ENCODE peak calls at places on chromosomes 13 and 19, in nine cellular contexts. R, V, P, I, X, M, O, N and J are unnamed samples.

GRCh38 chr13:35594096-35594495 is 117.6 kb upstream of the MAB21L1 start:
- DNase-seq in X (no peak), R (no peak), N (no peak), V (no peak), P (no peak), M (no peak), O (no peak), I (no peak), J (no peak)

GRCh38 chr19:50932018-50932689 is 20.7 kb downstream of the KLK5 start:
- DNase-seq in I (peak; percentile 93), R (no peak), M (no peak), V (no peak), O (no peak), X (no peak), N (peak; percentile 99), P (no peak), J (no peak)

GRCh38 chr19:53980553-53981407 is 10.7 kb upstream of the CACNG6 start:
- DNase-seq in P (no peak), V (peak; percentile 4), N (peak; percentile 39), R (peak; percentile 40), X (peak; percentile 12), O (no peak), I (peak; percentile 86), M (peak; percentile 98), J (no peak)

GRCh38 chr13:69595181-69595580 is 512.4 kb upstream of the ATXN8OS start:
- DNase-seq in R (no peak), I (no peak), V (no peak), O (no peak), P (no peak), X (no peak), N (no peak), M (no peak), J (no peak)

GRCh38 chr13:74575729-74576125 is 441.5 kb upstream of the KLF12 start:
- DNase-seq in R (peak; percentile 74), O (peak; percentile 32), X (peak; percentile 38), I (no peak), V (peak; percentile 68), P (peak; percentile 9), M (peak; percentile 86), N (peak; percentile 5), J (no peak)

GRCh38 chr19:43782311-43782660 is 1.5 kb upstream of the KCNN4 start:
- DNase-seq in N (no peak), O (no peak), M (no peak), I (no peak), P (no peak), R (no peak), X (no peak), V (no peak), J (no peak)

GRCh38 chr13:91868351-91868750 is 469.9 kb downstream of the GPC5 start:
- DNase-seq in O (no peak), P (no peak), I (no peak), M (no peak), X (no peak), N (no peak), R (no peak), V (no peak), J (no peak)

GRCh38 chr13:94332360-94333040 is 147.0 kb downstream of the DCT start:
- DNase-seq in P (no peak), I (no peak), V (peak; percentile 77), X (no peak), R (no peak), O (no peak), M (no peak), N (no peak), J (no peak)

GRCh38 chr13:109868583-109869311 is 82.4 kb upstream of the IRS2 start:
- DNase-seq in P (no peak), M (no peak), O (no peak), N (no peak), R (no peak), X (peak; percentile 55), V (peak; percentile 14), I (no peak), J (no peak)

GRCh38 chr13:45796421-45796960 is 55.1 kb downstream of the SIAH3 start:
- DNase-seq in M (no peak), P (no peak), N (no peak), O (no peak), I (no peak), R (no peak), V (no peak), X (no peak), J (no peak)
- TF ChIP-seq CTCF in M (no peak), P (no peak), N (no peak), O (no peak), I (no peak), R (no peak), V (no peak), X (no peak), J (no peak)

GRCh38 chr13:33228645-33229445 is 56.7 kb downstream of the STARD13 start:
- DNase-seq in P (peak; percentile 68), O (no peak), R (no peak), X (peak; percentile 88), V (peak; percentile 70), N (no peak), I (peak; percentile 26), M (peak; percentile 73), J (no peak)

GRCh38 chr13:33219926-33220325 is 65.6 kb downstream of the STARD13 start:
- DNase-seq in I (no peak), V (no peak), X (peak; percentile 64), M (no peak), P (no peak), R (no peak), N (no peak), O (no peak), J (no peak)

GRCh38 chr13:33227927-33228644 is 57.5 kb downstream of the STARD13 start:
- DNase-seq in N (no peak), X (no peak), I (no peak), M (no peak), O (no peak), R (no peak), P (no peak), V (no peak), J (no peak)

GRCh38 chr13:33224686-33225085 is 60.9 kb downstream of the STARD13 start:
- DNase-seq in X (peak; percentile 64), I (no peak), N (no peak), R (no peak), V (peak; percentile 57), O (no peak), M (no peak), P (no peak), J (no peak)

GRCh38 chr13:33224191-33224590 is 61.4 kb downstream of the STARD13 start:
- DNase-seq in R (no peak), I (no peak), O (no peak), P (no peak), X (no peak), N (no peak), V (no peak), M (no peak), J (no peak)
- H3K4me3 ChIP-seq in R (no peak overlapping the region), I (no peak overlapping the region), O (no peak overlapping the region), P (no peak overlapping the region), X (no peak overlapping the region), N (no peak overlapping the region), V (no peak overlapping the region), M (no peak overlapping the region), J (no peak overlapping the region)

GRCh38 chr13:98396071-98396710 is 180.7 kb downstream of the STK24 start:
- DNase-seq in P (no peak), X (peak; percentile 39), M (no peak), O (no peak), V (no peak), I (no peak), R (no peak), N (no peak), J (no peak)

GRCh38 chr13:98394820-98395510 is 181.9 kb downstream of the STK24 start:
- DNase-seq in M (no peak), X (no peak), O (no peak), P (no peak), I (no peak), N (no peak), V (no peak), R (no peak), J (no peak)

GRCh38 chr13:98399756-98400155 is 177.2 kb downstream of the STK24 start:
- DNase-seq in I (no peak), N (no peak), P (no peak), O (no peak), M (no peak), R (no peak), V (no peak), X (no peak), J (no peak)

GRCh38 chr13:98397861-98398260 is 179.0 kb downstream of the STK24 start:
- DNase-seq in O (no peak), R (no peak), I (no peak), N (no peak), X (no peak), P (no peak), V (no peak), M (no peak), J (no peak)

GRCh38 chr13:98397221-98397620 is 179.7 kb downstream of the STK24 start:
- DNase-seq in I (no peak), X (peak; percentile 12), M (no peak), R (no peak), V (peak; percentile 66), N (no peak), P (no peak), O (no peak), J (no peak)
- TF ChIP-seq CTCF in I (no peak), X (peak; percentile 24), M (peak; percentile 14), R (no peak), V (peak; percentile 72), N (peak; percentile 32), P (no peak), O (no peak), J (no peak)

GRCh38 chr13:33789067-33789606 is 28.8 kb upstream of the RFC3 start:
- DNase-seq in P (no peak), N (no peak), M (no peak), X (no peak), V (no peak), R (no peak), O (no peak), I (no peak), J (no peak)

GRCh38 chr13:33785384-33785783 is 32.6 kb upstream of the RFC3 start:
- DNase-seq in N (no peak), X (no peak), I (no peak), M (no peak), V (no peak), O (no peak), R (no peak), P (no peak), J (no peak)

GRCh38 chr13:33789757-33790156 is 28.2 kb upstream of the RFC3 start:
- DNase-seq in N (no peak), V (no peak), P (no peak), X (no peak), M (no peak), O (no peak), I (no peak), R (no peak), J (no peak)

GRCh38 chr13:33784738-33785137 is 33.2 kb upstream of the RFC3 start:
- DNase-seq in N (no peak), O (no peak), I (no peak), P (no peak), M (no peak), X (no peak), V (no peak), R (no peak), J (no peak)

DNA sequence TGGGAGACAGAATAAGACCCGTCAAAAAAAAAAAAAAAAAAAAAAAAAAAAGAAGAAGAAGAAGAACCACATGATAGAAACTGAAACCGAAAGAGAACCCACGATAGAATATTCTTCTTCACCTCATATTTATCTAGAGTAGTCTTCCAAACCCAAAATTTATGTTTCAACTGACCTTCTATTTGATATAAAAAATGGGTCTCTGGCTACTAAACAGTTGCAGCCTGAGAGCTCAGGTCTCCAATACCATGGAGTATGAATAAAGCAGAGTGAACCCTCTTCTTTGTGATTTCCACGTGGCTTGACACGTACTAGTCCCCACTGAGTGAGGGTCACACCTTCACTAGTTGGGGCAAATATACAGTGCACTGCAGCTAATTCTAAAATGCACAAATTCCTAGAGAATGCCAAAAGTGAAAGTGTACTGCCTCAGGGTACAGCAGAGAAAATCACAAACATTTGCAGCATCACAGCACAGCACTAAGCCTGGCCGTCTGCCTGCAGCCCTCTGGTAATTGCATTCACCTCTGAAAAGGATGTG is 30.8 kb upstream of the RFC3 start:
- DNase-seq in O (no peak), X (peak; percentile 7), R (no peak), M (no peak), N (peak; percentile 7), V (no peak), P (peak; percentile 30), I (no peak), J (no peak)
- H3K4me3 ChIP-seq in O (peak overlapping the region; percentile 64), X (peak overlapping the region; percentile 48), R (peak overlapping the region; percentile 1), M (no peak overlapping the region), N (peak overlapping the region; percentile 7), V (peak overlapping the region; percentile 29), P (peak overlapping the region; percentile 7), I (no peak overlapping the region), J (peak overlapping the region; percentile 35)